ENCODE peak calls at places on chromosomes 4 and X, in nine cellular contexts. Z, F, Y, Q, U, X, O, K and G are unnamed samples.

GRCh38 chr4:83316459-83317170 is 18.0 kb downstream of the HPSE start:
- DNase-seq in K (no peak), X (no peak), F (no peak), O (no peak), Y (no peak), U (no peak), Q (no peak), Z (peak; percentile 67), G (no peak)

GRCh38 chr4:81698536-81698935 is 226.8 kb upstream of the RASGEF1B start:
- DNase-seq in Z (no peak), Q (no peak), O (no peak), Y (no peak), F (no peak), K (no peak), U (no peak), X (no peak), G (no peak)

GRCh38 chr4:99723555-99724450 is 66.2 kb upstream of the C4orf54 start:
- DNase-seq in X (no peak), K (no peak), Z (no peak), O (no peak), Q (no peak), U (peak; percentile 10), F (peak; percentile 34), Y (peak; percentile 63), G (peak; percentile 65)

GRCh38 chrX:154409222-154409871 is at the start of gene DNASE1L1:
- DNase-seq in Y (peak; percentile 57), K (no peak), X (peak; percentile 63), Q (peak; percentile 80), U (peak; percentile 76), F (peak; percentile 93), O (peak; percentile 85), Z (peak; percentile 95), G (no peak)

GRCh38 chr4:85591361-85592098 is 116.6 kb downstream of the ARHGAP24 start:
- DNase-seq in K (no peak), Y (no peak), Z (no peak), U (no peak), Q (no peak), O (no peak), F (peak; percentile 17), X (no peak), G (no peak)

GRCh38 chrX:148552775-148553174 is 52.4 kb downstream of the AFF2 start:
- DNase-seq in U (no peak), K (no peak), O (no peak), X (no peak), F (no peak), Q (peak; percentile 7), Z (peak; percentile 7), Y (no peak), G (no peak)

GRCh38 chrX:152925835-152926234 is 28.0 kb downstream of the ZNF185 start:
- DNase-seq in O (no peak), X (no peak), Q (no peak), Y (no peak), Z (no peak), U (no peak), F (no peak), K (no peak), G (no peak)

GRCh38 chr4:93710101-93710846 is 118.3 kb upstream of the ATOH1 start:
- DNase-seq in O (no peak), K (no peak), U (no peak), Q (peak; percentile 48), Z (peak; percentile 1), Y (no peak), X (no peak), F (no peak), G (no peak)

GRCh38 chr4:37588150-37588549 is 98.0 kb downstream of the RELL1 start:
- DNase-seq in Y (no peak), K (no peak), X (no peak), F (no peak), Q (no peak), Z (no peak), U (no peak), O (no peak), G (no peak)

GRCh38 chr4:183950536-183950935 is 45.4 kb downstream of the STOX2 start:
- DNase-seq in Q (no peak), U (no peak), F (no peak), Z (no peak), O (no peak), K (no peak), Y (no peak), X (no peak), G (no peak)

GRCh38 chrX:20240201-20240600 is 26.5 kb downstream of the RPS6KA3 start:
- DNase-seq in U (no peak), X (no peak), F (no peak), Q (no peak), O (no peak), K (no peak), Z (no peak), Y (no peak), G (no peak)

GRCh38 chr4:177105526-177105925 is 204.1 kb upstream of the NEIL3 start:
- DNase-seq in Z (no peak), Q (no peak), U (no peak), X (no peak), Y (no peak), O (no peak), K (no peak), F (no peak), G (no peak)

GRCh38 chr4:80103615-80104014 is 30.6 kb upstream of the ANTXR2 start:
- DNase-seq in X (no peak), U (no peak), Q (no peak), K (no peak), Y (no peak), O (no peak), F (no peak), Z (no peak), G (no peak)

GRCh38 chr4:13535118-13535517 is 9.2 kb downstream of the NKX3-2 start:
- DNase-seq in F (no peak), Q (no peak), O (no peak), K (no peak), U (no peak), Z (no peak), X (no peak), Y (no peak), G (no peak)

GRCh38 chr4:139454111-139454600 is at the start of gene RAB33B:
- DNase-seq in U (peak; percentile 83), K (no peak), F (peak; percentile 88), Z (no peak), Y (peak; percentile 78), X (no peak), O (no peak), Q (no peak), G (peak; percentile 29)

GRCh38 chr4:10275696-10276095 is 159.1 kb upstream of the WDR1 start:
- DNase-seq in F (no peak), X (no peak), Q (no peak), U (no peak), K (no peak), Y (no peak), Z (no peak), O (no peak), G (no peak)

GRCh38 chr4:10667651-10668341 is 16.8 kb downstream of the CLNK start:
- DNase-seq in Q (no peak), Z (no peak), K (no peak), X (no peak), O (no peak), U (no peak), F (no peak), Y (no peak), G (no peak)

GRCh38 chr4:153374471-153374870 is 30.0 kb downstream of the MND1 start:
- DNase-seq in O (no peak), Z (no peak), F (no peak), U (no peak), Y (no peak), X (no peak), Q (no peak), K (no peak), G (no peak)

GRCh38 chr4:37836838-37837413 is 10.4 kb downstream of the PGM2 start:
- DNase-seq in Q (no peak), K (no peak), Z (no peak), Y (no peak), X (no peak), O (no peak), U (no peak), F (no peak), G (no peak)

GRCh38 chrX:4764888-4765287 is 1051.4 kb upstream of the PRKX start:
- DNase-seq in K (no peak), F (no peak), O (no peak), Q (no peak), Y (no peak), U (no peak), X (no peak), Z (no peak), G (no peak)

GRCh38 chr4:70061980-70062379 is 11.7 kb downstream of the HTN1 start:
- DNase-seq in Q (peak; percentile 52), Z (no peak), U (no peak), Y (no peak), X (no peak), K (no peak), O (no peak), F (no peak), G (no peak)

GRCh38 chr4:53804719-53805118 is 213.4 kb upstream of the LNX1 start:
- DNase-seq in Z (peak; percentile 46), F (peak; percentile 51), Q (peak; percentile 73), X (no peak), K (no peak), O (no peak), U (peak; percentile 19), Y (no peak), G (no peak)

GRCh38 chrX:28550331-28550872 is 36.8 kb upstream of the IL1RAPL1 start:
- DNase-seq in F (no peak), O (no peak), K (no peak), U (no peak), X (no peak), Q (no peak), Z (peak; percentile 3), Y (no peak), G (no peak)

GRCh38 chrX:40449956-40450701 is 130.6 kb upstream of the ATP6AP2 start:
- DNase-seq in O (no peak), Z (no peak), Q (no peak), F (no peak), X (no peak), Y (no peak), K (no peak), U (no peak), G (no peak)

GRCh38 chr4:37604464-37604863 is 81.7 kb downstream of the RELL1 start:
- DNase-seq in Y (no peak), K (no peak), U (peak; percentile 10), O (no peak), F (peak; percentile 48), Z (no peak), X (no peak), Q (peak; percentile 4), G (no peak)

GRCh38 chrX:128698528-128698927 is 646.3 kb upstream of the ACTRT1 start:
- DNase-seq in Y (no peak), K (no peak), F (no peak), U (no peak), O (no peak), X (no peak), Z (no peak), Q (no peak), G (no peak)

GRCh38 chr4:126583509-126583908 is 1049.2 kb upstream of the INTU start:
- DNase-seq in Y (no peak), F (peak; percentile 2), O (no peak), Z (peak; percentile 29), X (no peak), Q (peak; percentile 25), U (no peak), K (no peak), G (no peak)

GRCh38 chrX:21612154-21612553 is 46.0 kb downstream of the KLHL34 start:
- DNase-seq in F (no peak), Z (no peak), X (no peak), U (no peak), Y (no peak), Q (no peak), O (no peak), K (no peak), G (no peak)

GRCh38 chr4:11635336-11635735 is 206.6 kb upstream of the HS3ST1 start:
- DNase-seq in O (no peak), X (no peak), Y (peak; percentile 61), U (no peak), Q (no peak), F (no peak), Z (no peak), K (no peak), G (peak; percentile 99)

GRCh38 chr4:152590179-152591031 is 54.5 kb upstream of the FBXW7 start:
- DNase-seq in Y (peak; percentile 81), X (no peak), Z (no peak), U (peak; percentile 89), O (no peak), K (no peak), Q (peak; percentile 50), F (peak; percentile 97), G (peak; percentile 42)

GRCh38 chr4:10587697-10588096 is 96.9 kb downstream of the CLNK start:
- DNase-seq in O (no peak), Y (no peak), Q (no peak), K (no peak), U (no peak), X (no peak), Z (no peak), F (no peak), G (no peak)